ENCODE peak calls at places on chromosomes 13 and 19, in ten cellular contexts. X is neural progenitor cell, F is breast epithelium, Y is omental fat pad, L is mammary epithelial cell, W is Peyer's patch, E is nephron progenitor cell, V is B cell, A is fibroblast of mammary gland, R is PC-9. G is an unnamed sample.

GRCh38 chr19:11581740-11582139 is 4.3 kb upstream of the ACP5 start:
- DNase-seq in V (peak), A (peak), L (no peak), F (no peak), W (peak), X (no peak), E (no peak), R (no peak), Y (no peak), G (no peak)

GRCh38 chr19:6740589-6741348 is 1.3 kb downstream of the TRIP10 start:
- DNase-seq in W (peak), X (peak), F (no peak), R (peak), V (peak), E (peak), A (peak), Y (no peak), L (peak), G (no peak)

GRCh38 chr13:94309997-94310842 is 169.3 kb downstream of the DCT start:
- DNase-seq in F (no peak), W (no peak), X (no peak), V (no peak), A (peak), Y (no peak), L (peak), E (no peak), R (no peak), G (no peak)

GRCh38 chr19:18898081-18898532 is 2.1 kb upstream of the CERS1 start:
- DNase-seq in W (no peak), R (peak), A (peak), F (no peak), Y (no peak), L (no peak), V (no peak), E (peak), X (peak), G (no peak)

GRCh38 chr13:82791035-82791434 is 1091.2 kb downstream of the SLITRK1 start:
- DNase-seq in V (no peak), W (no peak), X (no peak), R (no peak), A (no peak), F (no peak), Y (no peak), L (no peak), E (no peak), G (no peak)

GRCh38 chr13:75796825-75797224 is 160.7 kb downstream of the LMO7 start:
- DNase-seq in E (no peak), L (no peak), A (no peak), F (no peak), V (no peak), R (no peak), Y (no peak), W (no peak), X (no peak), G (no peak)

GRCh38 chr19:46713781-46714522 is 3.0 kb downstream of the PRKD2 start:
- DNase-seq in L (peak), A (peak), X (peak), Y (peak), W (peak), F (peak), V (peak), E (peak), R (peak), G (peak)

GRCh38 chr19:18894254-18895037 is 1.5 kb downstream of the CERS1 start:
- DNase-seq in X (peak), V (peak), E (peak), L (no peak), R (no peak), Y (no peak), A (peak), F (no peak), W (no peak), G (peak)

GRCh38 chr19:14434157-14434501 is 1.0 kb downstream of the PKN1 start:
- DNase-seq in A (no peak), R (peak), E (no peak), Y (no peak), F (no peak), X (no peak), L (no peak), W (no peak), V (peak), G (no peak)

GRCh38 chr19:53157601-53158000 is 1.3 kb downstream of the ZNF347 start:
- DNase-seq in F (no peak), A (peak), L (peak), W (no peak), V (no peak), E (peak), R (peak), Y (no peak), X (peak), G (no peak)

GRCh38 chr19:5537870-5538269 is 29.9 kb downstream of the TINCR start:
- DNase-seq in Y (no peak), A (no peak), W (no peak), L (no peak), R (no peak), E (no peak), F (no peak), X (no peak), V (no peak), G (no peak)

GRCh38 chr19:55440411-55441105 is 2.5 kb downstream of the SHISA7 start:
- DNase-seq in F (no peak), R (no peak), V (peak), X (peak), Y (no peak), L (no peak), W (no peak), A (no peak), E (peak), G (no peak)

GRCh38 chr19:31338069-31338767 is 11.0 kb downstream of the TSHZ3 start:
- DNase-seq in X (peak), L (no peak), A (peak), W (peak), V (no peak), E (peak), Y (no peak), F (no peak), R (no peak), G (no peak)

GRCh38 chr13:28161370-28161769 is 23.0 kb downstream of the PAN3 start:
- DNase-seq in R (no peak), A (peak), Y (no peak), X (peak), V (no peak), W (peak), L (no peak), F (no peak), E (no peak), G (no peak)

DNA sequence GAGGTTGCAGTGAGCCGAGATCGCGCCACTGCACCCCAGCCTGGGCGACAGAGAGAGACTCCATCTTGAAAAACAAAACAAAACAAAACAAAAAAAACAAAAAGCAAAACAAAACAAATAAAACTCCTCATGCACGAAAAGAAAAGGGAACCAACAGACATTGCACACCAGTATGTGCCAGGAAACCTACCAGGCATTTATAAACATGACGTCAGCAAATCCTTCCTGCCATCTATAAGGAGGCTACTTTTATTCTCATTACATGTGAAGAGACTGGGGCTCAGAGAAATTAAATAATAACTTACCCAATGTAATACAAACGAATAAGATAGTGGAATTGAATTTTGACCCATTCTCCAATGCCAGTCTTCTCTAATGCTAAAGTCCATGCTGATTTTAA is 197.2 kb downstream of the NUFIP1 start:
- DNase-seq in F (no peak), R (no peak), E (no peak), W (no peak), A (no peak), V (no peak), L (no peak), X (no peak), Y (no peak), G (no peak)
- TF ChIP-seq CTCF in F (no peak), R (no peak), E (no peak), W (no peak), A (no peak), V (no peak), L (no peak), X (no peak), Y (no peak), G (no peak)

DNA sequence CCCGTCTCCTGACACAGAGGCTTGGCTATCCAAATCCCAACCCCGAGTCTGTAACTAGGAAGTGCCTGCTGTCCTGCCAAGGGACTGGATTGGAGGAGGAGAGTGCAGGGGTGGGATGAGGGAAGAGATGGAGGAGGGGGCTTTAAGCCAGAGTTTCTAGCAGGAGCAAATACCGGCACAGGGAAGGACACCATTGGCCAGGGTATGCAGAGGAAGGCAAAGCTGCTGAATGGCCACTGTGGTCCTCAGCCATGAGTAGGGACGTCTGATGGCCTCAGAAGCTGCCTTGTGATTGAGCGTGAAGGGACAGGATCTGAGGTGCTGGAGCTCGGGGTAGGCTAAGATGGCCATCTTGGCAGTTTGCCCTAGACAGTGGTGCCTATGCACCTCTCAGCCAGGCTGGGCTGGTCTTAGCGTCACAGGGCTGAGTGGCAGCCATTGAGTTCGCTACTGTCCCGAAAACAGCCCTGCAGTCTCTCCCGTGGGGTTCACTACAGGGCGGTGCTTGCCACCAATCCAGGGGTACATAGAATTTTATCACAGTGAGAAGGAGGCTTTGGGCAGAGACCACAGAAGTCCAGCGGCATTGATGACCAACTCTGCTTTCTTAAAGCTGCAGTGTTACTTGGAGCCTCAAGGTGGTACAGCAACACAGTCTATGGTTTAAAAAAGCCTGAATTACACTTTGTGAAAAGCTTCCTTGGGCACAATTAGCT is 61.8 kb downstream of the AKAP11 start:
- DNase-seq in A (peak), Y (no peak), V (peak), R (peak), W (no peak), E (no peak), L (peak), F (no peak), X (peak), G (no peak)
- TF ChIP-seq CTCF in A (peak), Y (no peak), V (peak), R (peak), W (peak), E (peak), L (peak), F (no peak), X (peak), G (peak)

DNA sequence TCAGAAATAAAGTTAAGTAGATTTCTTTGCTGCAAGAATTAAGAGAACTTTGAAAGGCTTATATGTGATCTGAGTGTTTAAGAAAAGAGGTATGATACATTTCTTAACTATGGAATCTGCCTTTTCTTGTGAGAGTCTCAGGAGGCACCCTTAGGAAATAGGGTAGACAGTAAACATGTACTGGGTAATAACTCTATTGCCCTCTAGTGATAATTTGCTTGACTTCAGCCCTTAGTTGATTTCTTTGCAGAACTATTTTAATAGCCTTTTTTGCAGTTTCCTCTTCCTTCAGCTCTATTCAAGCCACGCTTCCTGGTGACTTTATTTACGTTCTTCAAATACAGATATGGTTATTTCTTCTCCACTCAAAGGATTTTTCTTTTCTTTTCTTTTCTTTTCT is 37.0 kb upstream of the CCNA1 start:
- DNase-seq in L (peak), F (no peak), E (no peak), X (no peak), Y (no peak), A (peak), R (no peak), V (no peak), W (no peak), G (no peak)
- TF ChIP-seq CTCF in L (peak), F (no peak), E (no peak), X (peak), Y (no peak), A (peak), R (peak), V (no peak), W (no peak), G (peak)

DNA sequence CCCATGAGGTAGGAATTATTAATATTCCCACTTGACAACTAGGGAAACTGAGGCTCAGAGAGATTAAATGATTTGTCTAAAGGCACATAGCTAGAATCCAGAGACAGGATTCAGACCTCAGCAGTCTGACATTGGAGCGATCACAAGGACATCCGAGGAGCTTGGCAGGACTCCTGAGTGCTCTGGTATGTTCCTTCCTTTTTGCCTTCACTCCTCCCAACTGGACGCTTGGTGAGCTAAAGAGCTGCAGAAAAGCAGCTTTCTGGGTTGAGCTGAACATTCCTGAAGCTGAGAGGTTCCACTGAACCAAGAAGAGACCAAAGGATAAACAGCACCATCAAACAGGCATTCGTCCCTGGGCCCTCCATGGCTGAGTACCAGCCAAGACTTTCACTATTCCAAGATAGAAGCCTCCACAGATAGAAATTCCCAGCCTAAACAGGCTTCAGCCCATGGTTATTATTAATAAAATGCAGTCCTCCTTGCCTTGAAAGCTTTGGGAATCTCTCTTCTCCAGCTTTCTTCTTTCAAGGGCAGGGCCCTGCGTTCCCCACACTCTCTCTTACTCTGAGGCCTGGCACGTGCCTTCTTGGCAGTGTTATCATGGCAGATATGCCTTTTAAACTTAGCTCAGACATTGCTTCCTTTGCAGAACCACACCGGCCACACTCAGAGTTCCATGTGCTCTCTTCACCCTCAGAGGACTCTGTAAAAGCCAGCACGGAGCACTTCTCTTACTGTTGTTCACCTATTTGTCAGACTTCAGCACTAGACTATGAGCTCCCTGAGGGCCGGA is 97.1 kb downstream of the CYSLTR2 start:
- DNase-seq in F (no peak), W (no peak), V (no peak), L (no peak), A (peak), E (no peak), Y (no peak), X (no peak), R (no peak), G (no peak)
- TF ChIP-seq CTCF in F (no peak), W (no peak), V (no peak), L (no peak), A (peak), E (no peak), Y (no peak), X (no peak), R (no peak), G (no peak)

GRCh38 chr13:110274687-110275086 is 32.3 kb downstream of the COL4A1 start:
- DNase-seq in V (no peak), X (peak), L (no peak), F (no peak), W (peak), R (no peak), Y (no peak), A (no peak), E (no peak), G (no peak)
- TF ChIP-seq CTCF in V (no peak), X (peak), L (peak), F (no peak), W (no peak), R (no peak), Y (no peak), A (peak), E (no peak), G (no peak)

DNA sequence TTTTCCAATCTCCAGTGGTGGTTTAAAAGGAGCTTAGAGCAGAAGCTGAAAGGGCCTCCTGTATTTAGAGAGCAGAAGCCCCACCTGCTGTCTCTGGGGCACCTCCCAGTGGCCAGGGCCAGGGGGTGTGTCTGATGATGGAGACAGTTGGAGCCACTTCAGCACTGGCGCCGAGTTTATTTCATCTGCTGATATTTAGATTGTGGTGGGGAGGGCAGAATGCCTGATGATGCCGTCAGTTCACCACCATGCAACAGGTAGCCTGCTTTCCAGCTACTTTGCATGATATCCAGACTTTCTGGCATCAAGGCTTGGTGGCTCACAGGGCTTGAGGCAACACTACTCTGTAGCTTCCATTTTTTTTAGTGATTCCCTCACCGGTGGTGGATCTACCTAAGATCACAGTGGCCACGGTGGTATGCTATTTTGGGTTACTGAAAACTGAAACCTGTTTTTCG is 371.9 kb downstream of the KCNRG start:
- DNase-seq in A (peak), L (no peak), Y (no peak), E (peak), W (peak), F (no peak), X (peak), R (peak), V (no peak), G (no peak)
- TF ChIP-seq CTCF in A (peak), L (no peak), Y (no peak), E (no peak), W (peak), F (no peak), X (peak), R (peak), V (peak), G (no peak)

DNA sequence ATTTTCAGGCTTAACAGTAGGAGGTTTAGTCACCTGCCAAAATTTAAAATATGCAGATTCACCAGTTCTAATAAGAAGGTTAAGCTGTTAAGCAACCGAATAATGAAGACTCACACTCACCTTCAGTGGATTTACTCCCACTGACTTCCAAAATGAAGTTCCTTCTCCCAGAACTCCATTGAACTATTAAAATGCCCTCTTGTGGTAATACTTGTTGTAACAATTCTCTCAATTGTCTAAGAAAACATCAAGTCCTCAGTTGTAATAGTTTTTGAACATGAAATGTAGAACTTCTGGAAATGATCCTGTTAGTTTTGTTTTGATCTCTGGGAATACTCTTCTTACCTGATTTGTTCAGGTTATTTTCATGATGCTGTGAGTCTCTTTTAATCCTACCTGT is 522.0 kb upstream of the ATXN8OS start:
- DNase-seq in X (no peak), L (no peak), V (no peak), A (no peak), R (no peak), E (no peak), Y (no peak), W (no peak), F (no peak), G (no peak)
- TF ChIP-seq CTCF in X (peak), L (peak), V (no peak), A (no peak), R (no peak), E (no peak), Y (no peak), W (no peak), F (no peak), G (no peak)

G was measured in mesothelial cell of epicardium.